ENCODE peak calls at places on chromosomes 4 and X, in four cellular contexts. E is K562, O is HepG2, C is GM12878. T is an unnamed sample.

GRCh38 chrX:120570201-120570600 is 9.4 kb upstream of the CUL4B start:
- DNase-seq in C (no peak), O (no peak), E (no peak), T (no peak)

GRCh38 chr4:105859233-105859632 is 36.0 kb upstream of the NPNT start:
- DNase-seq in C (peak), E (no peak), O (peak), T (no peak)

GRCh38 chr4:108215055-108215454 is 46.3 kb upstream of the LEF1 start:
- DNase-seq in E (no peak), C (no peak), O (peak), T (no peak)

GRCh38 chr4:7397206-7398103 is 37.3 kb downstream of the PSAPL1 start:
- DNase-seq in E (no peak), O (no peak), C (no peak), T (peak)

GRCh38 chr4:14827111-14827510 is 175.2 kb upstream of the CPEB2 start:
- DNase-seq in C (no peak), O (no peak), E (no peak), T (peak)

GRCh38 chrX:124228849-124229248 is 103.6 kb upstream of the TEX13D start:
- DNase-seq in C (no peak), E (no peak), O (no peak), T (no peak)

GRCh38 chr4:152255437-152255836 is 280.5 kb downstream of the FBXW7 start:
- DNase-seq in C (peak), E (no peak), O (no peak), T (no peak)

GRCh38 chrX:123432362-123433150 is 248.5 kb downstream of the GRIA3 start:
- DNase-seq in E (no peak), O (no peak), C (no peak), T (no peak)

GRCh38 chr4:955161-955921 is 18.0 kb downstream of the DGKQ start:
- DNase-seq in E (no peak), O (no peak), C (no peak), T (peak)

GRCh38 chr4:39976945-39977488 is 694 bp downstream of the PDS5A start:
- DNase-seq in O (no peak), E (no peak), C (no peak), T (no peak)

GRCh38 chr4:186068581-186069402 is at the start of gene TLR3:
- DNase-seq in C (no peak), E (no peak), O (no peak), T (no peak)

GRCh38 chr4:170008376-170008775 is 17.8 kb downstream of the MFAP3L start:
- DNase-seq in C (no peak), O (no peak), E (no peak), T (no peak)
- TF ChIP-seq CTCF in C (no peak), O (peak), E (no peak), T (no peak)

GRCh38 chr4:129804458-129804981 is 708.6 kb downstream of the C4orf33 start:
- DNase-seq in O (no peak), E (no peak), C (no peak), T (no peak)
- TF ChIP-seq TAF1 in O (no peak), E (no peak), C (no peak), T (no peak)

DNA sequence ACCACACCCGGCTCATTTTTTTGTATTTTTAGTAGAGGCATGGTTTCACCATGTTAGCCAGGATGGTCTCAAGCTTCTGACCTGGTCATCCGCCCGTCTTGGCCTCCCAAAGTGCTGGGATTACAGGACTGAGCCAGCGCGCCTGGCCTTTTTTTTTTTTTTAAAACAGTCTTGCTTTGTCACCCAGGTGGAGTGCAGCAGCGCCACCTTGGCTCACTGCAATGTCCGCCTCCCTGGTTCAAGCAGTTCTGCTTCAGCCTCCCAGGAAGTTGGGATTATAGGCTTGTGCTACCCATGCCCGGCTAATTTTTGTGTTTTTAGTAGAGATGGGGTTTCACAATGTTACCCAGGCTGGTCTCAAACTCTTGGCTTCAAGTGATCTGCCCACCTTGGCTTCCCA is 28.9 kb downstream of the ZFX start:
- DNase-seq in O (no peak), C (no peak), E (no peak), T (no peak)
- TF ChIP-seq CTCF in O (no peak), C (no peak), E (no peak), T (no peak)

GRCh38 chrX:24927372-24927771 is 88.4 kb downstream of the ARX start:
- DNase-seq in O (no peak), C (no peak), E (no peak), T (no peak)

GRCh38 chrX:24920769-24921168 is 95.0 kb downstream of the ARX start:
- DNase-seq in C (no peak), E (no peak), O (no peak), T (no peak)

GRCh38 chrX:24928114-24928513 is 87.7 kb downstream of the ARX start:
- DNase-seq in O (no peak), E (no peak), C (no peak), T (no peak)

GRCh38 chrX:24925430-24925829 is 90.3 kb downstream of the ARX start:
- DNase-seq in C (no peak), E (no peak), O (no peak), T (no peak)
- TF ChIP-seq TAF1 in C (no peak), E (no peak), O (no peak), T (no peak)

GRCh38 chr4:55004831-55005230 is 120.6 kb downstream of the KDR start:
- DNase-seq in O (no peak), C (no peak), E (no peak), T (no peak)
- TF ChIP-seq CTCF in O (no peak), C (no peak), E (no peak), T (no peak)